ENCODE peak calls at places on chromosome 22, in nine cellular contexts. G is stimulated activated CD4-positive, alpha-beta T cell treated with anti-CD3 and anti-CD28 coated beads, Interleukin-2, amount 100 ng/mL, for 24 hours; O is RWPE1; R is NCI-H1092; X is kidney; W is activated naive CD8-positive, alpha-beta T cell treated with anti-CD3 and anti-CD28 coated beads, Interleukin-2, amount 50 U/mL, for 24 hours; T is activated effector memory CD4-positive, alpha-beta T cell treated with Interleukin-2 at 50 U/mL for 16 hours; C is NCI-H1436; E is psoas muscle. U is an unnamed sample.

GRCh38 chr22:44585559-44586121 is 87.6 kb upstream of the RTL6 start:
- DNase-seq in G (no peak), O (no peak), R (no peak), X (peak; percentile 46), W (no peak), T (no peak), C (no peak), E (no peak), U (no peak)

GRCh38 chr22:48822278-48823233 is 1005.1 kb downstream of the BRD1 start:
- DNase-seq in G (no peak), O (no peak), R (no peak), X (no peak), W (no peak), T (no peak), C (no peak), E (no peak), U (no peak)

GRCh38 chr22:31490496-31490925 is 869 bp upstream of the EIF4ENIF1 start:
- DNase-seq in G (peak; percentile 61), O (peak; percentile 33), R (no peak), X (no peak), W (peak; percentile 67), T (peak; percentile 41), C (no peak), E (peak; percentile 38), U (no peak)

GRCh38 chr22:40022536-40023225 is 27.9 kb downstream of the FAM83F start:
- DNase-seq in G (no peak), O (no peak), R (no peak), X (peak; percentile 43), W (no peak), T (no peak), C (no peak), E (no peak), U (no peak)

GRCh38 chr22:24503137-24503850 is 8.2 kb downstream of the UPB1 start:
- DNase-seq in G (peak; percentile 75), O (peak; percentile 57), R (no peak), X (peak; percentile 77), W (peak; percentile 79), T (peak; percentile 36), C (peak; percentile 30), E (peak; percentile 52), U (peak; percentile 24)

GRCh38 chr22:42425337-42425988 is 6.7 kb downstream of the NFAM1 start:
- DNase-seq in G (no peak), O (peak; percentile 52), R (no peak), X (no peak), W (no peak), T (no peak), C (peak; percentile 20), E (no peak), U (no peak)

GRCh38 chr22:43356881-43357280 is 13.7 kb upstream of the SCUBE1 start:
- DNase-seq in G (no peak), O (no peak), R (no peak), X (no peak), W (no peak), T (no peak), C (no peak), E (no peak), U (no peak)

GRCh38 chr22:49092751-49093150 is 734.9 kb downstream of the BRD1 start:
- DNase-seq in G (no peak), O (no peak), R (no peak), X (peak; percentile 28), W (no peak), T (no peak), C (no peak), E (no peak), U (no peak)

GRCh38 chr22:17570851-17571631 is 7.7 kb downstream of the SLC25A18 start:
- DNase-seq in G (no peak), O (peak; percentile 3), R (no peak), X (peak; percentile 89), W (no peak), T (no peak), C (no peak), E (peak; percentile 90), U (peak; percentile 76)

GRCh38 chr22:42939941-42940653 is 74.9 kb downstream of the PACSIN2 start:
- DNase-seq in G (no peak), O (peak; percentile 82), R (no peak), X (peak; percentile 82), W (no peak), T (no peak), C (no peak), E (no peak), U (peak; percentile 21)

U was measured in NCI-H460.